ENCODE peak calls at places on chromosomes 12 and 14, in four cellular contexts. One of them, this sample, is unnamed.

GRCh38 chr14:99784508-99784907 is 8.7 kb upstream of the EML1 start:
- DNase-seq in Calu3: no peak
- DNase-seq in endodermal cell: peak; percentile 87
- DNase-seq in mammary epithelial cell: no peak
- DNase-seq in this sample: no peak

GRCh38 chr14:99821519-99822165 is 28.4 kb downstream of the EML1 start:
- DNase-seq in Calu3: peak; percentile 11
- DNase-seq in endodermal cell: no peak
- DNase-seq in mammary epithelial cell: peak; percentile 80
- DNase-seq in this sample: peak; percentile 6

GRCh38 chr12:91178139-91178561 is 4.5 kb downstream of the DCN start:
- DNase-seq in Calu3: no peak
- DNase-seq in mammary epithelial cell: peak; percentile 6
- DNase-seq in endodermal cell: peak; percentile 54
- DNase-seq in this sample: peak; percentile 44

GRCh38 chr12:10716704-10717315 is 6.3 kb downstream of the YBX3 start:
- DNase-seq in endodermal cell: peak; percentile 87
- DNase-seq in mammary epithelial cell: peak; percentile 94
- DNase-seq in Calu3: peak; percentile 87
- DNase-seq in this sample: peak; percentile 97

GRCh38 chr12:56590237-56590830 is 39.8 kb downstream of the BAZ2A start:
- DNase-seq in endodermal cell: peak; percentile 82
- DNase-seq in mammary epithelial cell: peak; percentile 43
- DNase-seq in Calu3: no peak
- DNase-seq in this sample: peak; percentile 59

GRCh38 chr14:68966872-68967301 is 12.2 kb downstream of the ACTN1 start:
- DNase-seq in mammary epithelial cell: no peak
- DNase-seq in Calu3: peak; percentile 46
- DNase-seq in endodermal cell: peak; percentile 41
- DNase-seq in this sample: no peak

GRCh38 chr12:28108599-28108998 is 81.7 kb upstream of the CCDC91 start:
- DNase-seq in mammary epithelial cell: peak; percentile 76
- DNase-seq in endodermal cell: no peak
- DNase-seq in Calu3: no peak
- DNase-seq in this sample: no peak

GRCh38 chr14:99728981-99729451 is 44.9 kb downstream of the CYP46A1 start:
- DNase-seq in Calu3: no peak
- DNase-seq in mammary epithelial cell: no peak
- DNase-seq in endodermal cell: peak; percentile 39
- DNase-seq in this sample: no peak

GRCh38 chr14:103195828-103196615 is 72.8 kb downstream of the TNFAIP2 start:
- DNase-seq in endodermal cell: no peak
- DNase-seq in Calu3: peak; percentile 28
- DNase-seq in mammary epithelial cell: no peak
- DNase-seq in this sample: no peak

GRCh38 chr12:98916106-98916505 is 271.0 kb downstream of the APAF1 start:
- DNase-seq in endodermal cell: no peak
- DNase-seq in mammary epithelial cell: no peak
- DNase-seq in Calu3: no peak
- DNase-seq in this sample: peak; percentile 8

GRCh38 chr14:94936411-94936892 is 166.5 kb upstream of the GSC start:
- DNase-seq in Calu3: no peak
- DNase-seq in endodermal cell: no peak
- DNase-seq in mammary epithelial cell: no peak
- DNase-seq in this sample: no peak

GRCh38 chr12:15787801-15788200 is 1.4 kb downstream of the EPS8 start:
- DNase-seq in Calu3: no peak
- DNase-seq in mammary epithelial cell: peak; percentile 31
- DNase-seq in endodermal cell: no peak
- DNase-seq in this sample: peak; percentile 20

GRCh38 chr14:100571837-100572236 is 15.4 kb downstream of the BEGAIN start:
- DNase-seq in Calu3: no peak
- DNase-seq in endodermal cell: no peak
- DNase-seq in mammary epithelial cell: no peak
- DNase-seq in this sample: no peak

GRCh38 chr12:7345232-7345631 is 41.4 kb downstream of the ACSM4 start:
- DNase-seq in endodermal cell: no peak
- DNase-seq in Calu3: no peak
- DNase-seq in mammary epithelial cell: no peak
- DNase-seq in this sample: no peak

GRCh38 chr14:74389980-74390379 is 36.0 kb downstream of the SYNDIG1L start:
- DNase-seq in Calu3: no peak
- DNase-seq in endodermal cell: no peak
- DNase-seq in mammary epithelial cell: no peak
- DNase-seq in this sample: no peak

GRCh38 chr12:113407931-113408585 is 4.4 kb upstream of the SDS start:
- DNase-seq in Calu3: no peak
- DNase-seq in endodermal cell: peak; percentile 36
- DNase-seq in mammary epithelial cell: no peak
- DNase-seq in this sample: peak; percentile 53

GRCh38 chr14:82387699-82388098 is 854.0 kb upstream of the SEL1L start:
- DNase-seq in mammary epithelial cell: no peak
- DNase-seq in Calu3: no peak
- DNase-seq in endodermal cell: no peak
- DNase-seq in this sample: peak; percentile 77

GRCh38 chr12:26971963-26972362 is 33.7 kb downstream of the FGFR1OP2 start:
- DNase-seq in Calu3: no peak
- DNase-seq in mammary epithelial cell: no peak
- DNase-seq in endodermal cell: no peak
- DNase-seq in this sample: no peak

DNA sequence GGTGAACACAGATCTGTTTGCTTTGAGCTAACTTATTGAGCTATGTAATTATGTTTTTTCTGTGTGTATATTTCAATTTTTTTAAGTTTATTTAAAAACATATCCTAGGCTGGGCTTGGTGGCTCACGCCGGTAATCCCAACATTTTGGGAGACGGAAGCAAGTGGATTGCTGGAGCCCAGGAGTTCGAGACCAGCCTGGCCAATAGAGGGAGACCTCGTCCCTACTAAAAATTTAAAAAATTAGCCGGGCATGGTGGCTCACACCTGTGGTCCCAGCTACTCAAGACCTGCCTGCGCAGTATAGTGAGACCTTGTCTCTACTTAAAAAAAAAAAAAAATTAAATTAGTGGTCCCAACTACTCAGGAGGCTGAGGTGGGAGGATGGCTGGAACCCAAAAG is 16.2 kb upstream of the RNASE1 start:
- DNase-seq in endodermal cell: peak; percentile 67
- DNase-seq in mammary epithelial cell: no peak
- DNase-seq in Calu3: peak; percentile 56
- DNase-seq in this sample: no peak
- TF ChIP-seq CTCF in endodermal cell: peak; percentile 65
- TF ChIP-seq CTCF in mammary epithelial cell: no peak
- TF ChIP-seq CTCF in Calu3: peak; percentile 40
- TF ChIP-seq CTCF in this sample: no peak

GRCh38 chr12:19994970-19995369 is 373.4 kb upstream of the PDE3A start:
- DNase-seq in endodermal cell: no peak
- DNase-seq in Calu3: no peak
- DNase-seq in mammary epithelial cell: no peak
- DNase-seq in this sample: no peak
- TF ChIP-seq CTCF in endodermal cell: peak; percentile 37
- TF ChIP-seq CTCF in Calu3: peak; percentile 23
- TF ChIP-seq CTCF in mammary epithelial cell: no peak
- TF ChIP-seq CTCF in this sample: peak; percentile 18

DNA sequence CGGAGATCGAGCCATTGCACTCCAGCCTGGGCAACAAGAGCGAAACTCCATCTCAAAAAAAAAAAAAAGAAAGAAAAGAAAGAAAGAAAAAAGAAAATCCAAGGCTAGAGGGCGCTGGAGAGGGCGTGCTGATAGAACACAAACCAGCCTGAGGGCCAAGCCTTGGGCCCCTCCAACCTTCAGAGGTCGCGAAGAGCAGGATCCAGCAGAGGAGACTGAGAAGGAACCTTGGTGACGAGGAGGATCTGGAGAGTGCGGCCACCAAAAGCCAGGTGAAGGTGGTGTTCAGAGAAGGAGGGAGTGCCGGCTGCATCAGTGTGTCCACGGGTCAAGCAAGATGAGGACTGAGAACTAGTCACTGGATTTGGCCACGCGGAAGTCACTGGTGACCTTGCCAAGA is 4.1 kb upstream of the DYNC1H1 start:
- DNase-seq in Calu3: no peak
- DNase-seq in mammary epithelial cell: no peak
- DNase-seq in endodermal cell: peak; percentile 81
- DNase-seq in this sample: no peak
- TF ChIP-seq CTCF in Calu3: no peak
- TF ChIP-seq CTCF in mammary epithelial cell: peak; percentile 53
- TF ChIP-seq CTCF in endodermal cell: peak; percentile 73
- TF ChIP-seq CTCF in this sample: peak; percentile 40

DNA sequence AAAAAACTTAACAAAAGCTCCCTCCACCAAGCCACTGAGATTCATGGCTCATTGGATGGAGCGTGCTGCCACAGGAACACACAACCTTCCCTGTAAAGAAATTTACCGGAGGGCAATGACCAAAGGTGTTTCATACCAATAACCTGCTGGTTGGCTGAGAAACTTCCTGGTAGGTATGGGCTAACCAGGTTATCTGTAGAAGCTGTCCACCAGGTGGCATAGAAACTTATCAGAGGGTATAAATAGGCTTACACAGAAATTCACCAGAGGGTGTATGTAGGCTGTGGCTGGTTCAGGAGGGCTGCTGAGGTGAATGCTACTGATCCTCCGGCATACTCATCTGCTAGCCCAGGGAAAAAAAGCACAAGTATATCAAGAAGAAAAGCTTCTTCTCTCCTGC is 27.1 kb upstream of the MTERF2 start:
- DNase-seq in mammary epithelial cell: peak; percentile 41
- DNase-seq in endodermal cell: peak; percentile 70
- DNase-seq in Calu3: peak; percentile 71
- DNase-seq in this sample: peak; percentile 50
- TF ChIP-seq CTCF in mammary epithelial cell: peak; percentile 54
- TF ChIP-seq CTCF in endodermal cell: peak; percentile 70
- TF ChIP-seq CTCF in Calu3: peak; percentile 53
- TF ChIP-seq CTCF in this sample: peak; percentile 21

GRCh38 chr12:5096241-5096880 is 52.7 kb downstream of the KCNA5 start:
- DNase-seq in Calu3: no peak
- DNase-seq in endodermal cell: no peak
- DNase-seq in mammary epithelial cell: peak; percentile 38
- DNase-seq in this sample: no peak
- TF ChIP-seq CTCF in Calu3: no peak
- TF ChIP-seq CTCF in endodermal cell: peak; percentile 68
- TF ChIP-seq CTCF in mammary epithelial cell: peak; percentile 44
- TF ChIP-seq CTCF in this sample: no peak

DNA sequence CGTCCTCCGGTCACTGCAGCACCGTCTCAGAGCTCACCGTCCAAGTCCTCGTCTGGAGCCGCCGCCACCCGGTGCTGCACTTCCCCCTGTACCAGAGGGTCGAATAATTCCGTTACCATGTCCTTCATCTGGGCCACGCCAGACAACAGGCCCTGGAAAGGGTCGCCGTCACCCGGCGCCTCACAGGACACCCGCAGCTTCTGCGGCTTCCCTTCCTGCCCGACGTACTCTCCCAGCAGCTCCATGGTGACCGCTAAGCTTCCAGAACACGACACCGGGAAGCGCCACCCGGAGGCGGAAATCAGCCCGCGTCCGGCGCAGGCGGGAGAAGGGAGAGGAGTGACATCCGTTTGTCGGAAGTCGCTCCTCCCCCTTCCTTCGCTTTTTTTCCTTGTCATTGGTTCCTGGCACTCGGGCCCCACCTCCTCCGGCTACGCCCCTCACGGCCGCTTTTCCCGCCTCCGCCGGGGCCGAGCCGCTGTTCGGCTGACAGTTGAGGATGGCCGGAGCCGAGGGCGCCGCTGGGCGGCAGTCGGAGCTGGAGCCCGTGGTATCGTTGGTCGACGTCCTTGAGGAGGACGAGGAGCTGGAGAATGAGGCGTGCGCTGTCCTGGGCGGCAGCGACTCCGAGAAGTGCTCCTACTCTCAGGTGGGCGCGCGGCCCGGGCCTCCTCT is at the start of the genes GON7 and UBR7:
- DNase-seq in endodermal cell: peak; percentile 99
- DNase-seq in mammary epithelial cell: peak; percentile 97
- DNase-seq in Calu3: peak; percentile 97
- DNase-seq in this sample: peak; percentile 98
- TF ChIP-seq CTCF in endodermal cell: no peak
- TF ChIP-seq CTCF in mammary epithelial cell: peak; percentile 39
- TF ChIP-seq CTCF in Calu3: no peak
- TF ChIP-seq CTCF in this sample: no peak

GRCh38 chr14:52467515-52468266 is 84.6 kb downstream of the TXNDC16 start:
- DNase-seq in endodermal cell: no peak
- DNase-seq in mammary epithelial cell: no peak
- DNase-seq in Calu3: no peak
- DNase-seq in this sample: no peak

GRCh38 chr14:52472728-52473127 is 79.6 kb downstream of the TXNDC16 start:
- DNase-seq in mammary epithelial cell: no peak
- DNase-seq in endodermal cell: no peak
- DNase-seq in Calu3: no peak
- DNase-seq in this sample: no peak

GRCh38 chr14:52473557-52473956 is 78.7 kb downstream of the TXNDC16 start:
- DNase-seq in Calu3: peak; percentile 4
- DNase-seq in endodermal cell: no peak
- DNase-seq in mammary epithelial cell: peak; percentile 31
- DNase-seq in this sample: peak; percentile 53
- TF ChIP-seq CTCF in Calu3: no peak
- TF ChIP-seq CTCF in endodermal cell: peak; percentile 67
- TF ChIP-seq CTCF in mammary epithelial cell: peak; percentile 42
- TF ChIP-seq CTCF in this sample: peak; percentile 32

GRCh38 chr12:58068706-58069105 is 127.3 kb downstream of the ATP23 start:
- DNase-seq in endodermal cell: no peak
- DNase-seq in mammary epithelial cell: no peak
- DNase-seq in Calu3: no peak
- DNase-seq in this sample: no peak

GRCh38 chr12:58064681-58065080 is 123.3 kb downstream of the ATP23 start:
- DNase-seq in mammary epithelial cell: no peak
- DNase-seq in endodermal cell: no peak
- DNase-seq in Calu3: no peak
- DNase-seq in this sample: no peak

GRCh38 chr12:58067610-58068387 is 126.4 kb downstream of the ATP23 start:
- DNase-seq in endodermal cell: no peak
- DNase-seq in Calu3: peak; percentile 57
- DNase-seq in mammary epithelial cell: peak; percentile 98
- DNase-seq in this sample: peak; percentile 89

GRCh38 chr12:58069268-58069967 is 128.1 kb downstream of the ATP23 start:
- DNase-seq in mammary epithelial cell: peak; percentile 46
- DNase-seq in endodermal cell: no peak
- DNase-seq in Calu3: no peak
- DNase-seq in this sample: peak; percentile 55

GRCh38 chr12:58066296-58066695 is 124.9 kb downstream of the ATP23 start:
- DNase-seq in mammary epithelial cell: peak; percentile 27
- DNase-seq in Calu3: peak; percentile 73
- DNase-seq in endodermal cell: no peak
- DNase-seq in this sample: peak; percentile 60
- TF ChIP-seq CTCF in mammary epithelial cell: no peak
- TF ChIP-seq CTCF in Calu3: no peak
- TF ChIP-seq CTCF in endodermal cell: no peak
- TF ChIP-seq CTCF in this sample: no peak

GRCh38 chr14:77616454-77617229 is at the start of gene SPTLC2:
- DNase-seq in Calu3: peak; percentile 97
- DNase-seq in endodermal cell: peak; percentile 100
- DNase-seq in mammary epithelial cell: peak; percentile 99
- DNase-seq in this sample: peak; percentile 99
- TF ChIP-seq CTCF in Calu3: no peak
- TF ChIP-seq CTCF in endodermal cell: peak; percentile 37
- TF ChIP-seq CTCF in mammary epithelial cell: peak; percentile 30
- TF ChIP-seq CTCF in this sample: no peak